ENCODE peak calls at places on chromosomes 13 and 19, in nine cellular contexts. U, I, O, Z, C, T, J, A and D are unnamed samples.

GRCh38 chr19:52343548-52343947 is 7.5 kb downstream of the ZNF610 start:
- DNase-seq in U (no peak), I (no peak), O (peak; percentile 35), Z (peak; percentile 15), C (peak; percentile 25), T (peak; percentile 18), J (peak; percentile 31), A (peak; percentile 24), D (peak; percentile 7)

GRCh38 chr13:111184685-111185401 is 69.7 kb downstream of the ARHGEF7 start:
- DNase-seq in U (no peak), I (no peak), O (no peak), Z (no peak), C (no peak), T (peak; percentile 73), J (peak; percentile 31), A (no peak), D (peak; percentile 68)

GRCh38 chr13:100291626-100292025 is 202.7 kb downstream of the PCCA start:
- DNase-seq in U (no peak), I (no peak), O (no peak), Z (no peak), C (no peak), T (no peak), J (no peak), A (no peak), D (no peak)

GRCh38 chr13:101773062-101773461 is 320.6 kb downstream of the ITGBL1 start:
- DNase-seq in U (no peak), I (no peak), O (no peak), Z (no peak), C (no peak), T (no peak), J (no peak), A (peak; percentile 84), D (peak; percentile 3)

GRCh38 chr19:33982706-33983105 is 186.0 kb downstream of the KCTD15 start:
- DNase-seq in U (no peak), I (no peak), O (no peak), Z (no peak), C (no peak), T (no peak), J (no peak), A (no peak), D (no peak)

GRCh38 chr13:35856084-35856483 is 275.1 kb downstream of the DCLK1 start:
- DNase-seq in U (no peak), I (no peak), O (no peak), Z (no peak), C (no peak), T (no peak), J (no peak), A (no peak), D (no peak)

GRCh38 chr19:3270908-3271307 is 46.4 kb downstream of the CELF5 start:
- DNase-seq in U (no peak), I (peak; percentile 25), O (no peak), Z (peak; percentile 56), C (peak; percentile 42), T (no peak), J (peak; percentile 70), A (peak; percentile 63), D (no peak)

GRCh38 chr13:53343345-53343744 is 314.7 kb downstream of the OLFM4 start:
- DNase-seq in U (no peak), I (no peak), O (no peak), Z (no peak), C (no peak), T (no peak), J (no peak), A (no peak), D (no peak)

GRCh38 chr13:100789968-100790367 is 115.4 kb upstream of the TMTC4 start:
- DNase-seq in U (no peak), I (no peak), O (no peak), Z (no peak), C (peak; percentile 35), T (peak; percentile 16), J (no peak), A (no peak), D (no peak)

GRCh38 chr19:2113436-2114211 is 16.9 kb downstream of the IZUMO4 start:
- DNase-seq in U (no peak), I (no peak), O (no peak), Z (no peak), C (peak; percentile 48), T (no peak), J (no peak), A (no peak), D (peak; percentile 94)

GRCh38 chr19:40219721-40220276 is 1.6 kb upstream of the TTC9B start:
- DNase-seq in U (no peak), I (no peak), O (no peak), Z (no peak), C (peak; percentile 79), T (no peak), J (no peak), A (peak; percentile 70), D (no peak)

GRCh38 chr19:50624949-50625600 is 14.6 kb downstream of the SYT3 start:
- DNase-seq in U (no peak), I (no peak), O (no peak), Z (no peak), C (no peak), T (no peak), J (no peak), A (no peak), D (no peak)

GRCh38 chr13:109157275-109157674 is 527.9 kb downstream of the MYO16 start:
- DNase-seq in U (no peak), I (no peak), O (no peak), Z (no peak), C (no peak), T (no peak), J (no peak), A (peak; percentile 50), D (no peak)

GRCh38 chr19:42529248-42529764 is 1.0 kb upstream of the CEACAM1 start:
- DNase-seq in U (peak; percentile 28), I (peak; percentile 51), O (peak; percentile 43), Z (peak; percentile 40), C (peak; percentile 7), T (no peak), J (peak; percentile 2), A (peak; percentile 36), D (peak; percentile 61)

GRCh38 chr19:7704280-7705060 is 2.5 kb upstream of the FCER2 start:
- DNase-seq in U (no peak), I (no peak), O (no peak), Z (no peak), C (no peak), T (no peak), J (no peak), A (no peak), D (no peak)

GRCh38 chr13:50580684-50581305 is 262.7 kb downstream of the DLEU7 start:
- DNase-seq in U (no peak), I (no peak), O (no peak), Z (no peak), C (peak; percentile 98), T (no peak), J (no peak), A (peak; percentile 91), D (peak; percentile 93)

GRCh38 chr13:102944821-102945220 is 99.0 kb downstream of the ERCC5 start:
- DNase-seq in U (no peak), I (no peak), O (no peak), Z (no peak), C (no peak), T (no peak), J (no peak), A (no peak), D (no peak)

GRCh38 chr13:104171132-104171531 is 1104.9 kb upstream of the SLC10A2 start:
- DNase-seq in U (no peak), I (no peak), O (no peak), Z (no peak), C (no peak), T (no peak), J (peak; percentile 44), A (no peak), D (no peak)

GRCh38 chr19:19385900-19386339 is 19.6 kb upstream of the GATAD2A start:
- DNase-seq in U (no peak), I (peak; percentile 29), O (no peak), Z (no peak), C (peak; percentile 42), T (no peak), J (peak; percentile 48), A (no peak), D (no peak)

GRCh38 chr13:99312493-99312883 is 5.3 kb upstream of the GPR183 start:
- DNase-seq in U (no peak), I (no peak), O (no peak), Z (peak; percentile 24), C (peak; percentile 92), T (peak; percentile 19), J (no peak), A (peak; percentile 97), D (peak; percentile 96)

GRCh38 chr13:20814224-20814910 is 40.6 kb upstream of the EEF1AKMT1 start:
- DNase-seq in U (peak; percentile 69), I (no peak), O (no peak), Z (no peak), C (peak; percentile 95), T (no peak), J (peak; percentile 45), A (peak; percentile 92), D (peak; percentile 97)

GRCh38 chr13:73984949-73985691 is 149.1 kb downstream of the KLF12 start:
- DNase-seq in U (no peak), I (peak; percentile 46), O (no peak), Z (no peak), C (no peak), T (no peak), J (peak; percentile 60), A (no peak), D (no peak)

GRCh38 chr13:93552596-93552995 is 326.0 kb downstream of the GPC6 start:
- DNase-seq in U (no peak), I (no peak), O (no peak), Z (no peak), C (no peak), T (no peak), J (no peak), A (no peak), D (peak; percentile 31)